ENCODE peak calls at places on chromosomes 7 and 10, in eight cellular contexts. K is posterior vena cava, Y is NCI-H345, T is GDM1, W is left ventricle myocardium inferior, B is heart right ventricle, F is activated gamma-delta T cell treated with Interleukin-2 at 50 U/mL for 16 hours, R is trophoblast cell. U is an unnamed sample.

GRCh38 chr7:82325416-82325815 is 118.2 kb downstream of the CACNA2D1 start:
- DNase-seq in K (no peak), Y (no peak), T (no peak), W (no peak), B (no peak), F (no peak), R (no peak), U (no peak)

GRCh38 chr10:98878418-98878817 is 357.2 kb downstream of the HPSE2 start:
- DNase-seq in K (no peak), Y (no peak), T (no peak), W (no peak), B (no peak), F (no peak), R (no peak), U (no peak)

GRCh38 chr10:47366056-47366631 is 17.9 kb downstream of the ZNF488 start:
- DNase-seq in K (peak; percentile 24), Y (no peak), T (no peak), W (no peak), B (no peak), F (no peak), R (no peak), U (no peak)

GRCh38 chr7:38185938-38186337 is 7.9 kb downstream of the STARD3NL start:
- DNase-seq in K (no peak), Y (no peak), T (no peak), W (no peak), B (no peak), F (no peak), R (no peak), U (no peak)

GRCh38 chr10:34628174-34628802 is 186.8 kb downstream of the PARD3 start:
- DNase-seq in K (peak; percentile 82), Y (peak; percentile 2), T (no peak), W (peak; percentile 78), B (peak; percentile 68), F (no peak), R (no peak), U (no peak)

GRCh38 chr7:72441791-72442190 is 29.7 kb upstream of the CALN1 start:
- DNase-seq in K (peak; percentile 44), Y (no peak), T (no peak), W (no peak), B (no peak), F (no peak), R (no peak), U (peak; percentile 61)

GRCh38 chr7:55296070-55296469 is 69.1 kb upstream of the LANCL2 start:
- DNase-seq in K (no peak), Y (no peak), T (no peak), W (no peak), B (no peak), F (no peak), R (no peak), U (no peak)

GRCh38 chr10:94370501-94370900 is 7.8 kb upstream of the NOC3L start:
- DNase-seq in K (no peak), Y (no peak), T (no peak), W (no peak), B (no peak), F (no peak), R (no peak), U (no peak)

GRCh38 chr10:21184216-21184615 is 287.1 kb upstream of the NEBL start:
- DNase-seq in K (no peak), Y (peak; percentile 7), T (no peak), W (no peak), B (no peak), F (no peak), R (no peak), U (peak; percentile 72)